ENCODE peak calls at places on chromosomes 5 and 9, in six cellular contexts. C is substantia nigra; S is gastrocnemius medialis; N is stimulated activated CD4-positive, alpha-beta T cell treated with anti-CD3 and anti-CD28 coated beads, Interleukin-2, amount 100 ng/mL, for 48 hours; J is ACHN; G is NCI-H510A treated with DMSO at 0.1 percent for 48 hours. M is an unnamed sample.

GRCh38 chr5:21642321-21642720 is 1210.8 kb downstream of the CDH12 start:
- DNase-seq in C (no peak), S (no peak), N (no peak), J (no peak), G (no peak), M (no peak)

GRCh38 chr9:4152876-4153275 is 147.0 kb downstream of the GLIS3 start:
- DNase-seq in C (no peak), S (no peak), N (no peak), J (no peak), G (no peak), M (no peak)

GRCh38 chr9:110892689-110893088 is 145.6 kb downstream of the LPAR1 start:
- DNase-seq in C (no peak), S (no peak), N (no peak), J (no peak), G (no peak), M (no peak)

GRCh38 chr9:24045150-24045549 is 219.1 kb upstream of the ELAVL2 start:
- DNase-seq in C (no peak), S (no peak), N (no peak), J (no peak), G (no peak), M (no peak)

GRCh38 chr9:94922098-94922607 is 195.7 kb downstream of the AOPEP start:
- DNase-seq in C (no peak), S (peak), N (no peak), J (peak), G (no peak), M (no peak)

GRCh38 chr5:142014911-142015584 is 2.2 kb upstream of the GNPDA1 start:
- DNase-seq in C (no peak), S (no peak), N (peak), J (peak), G (no peak), M (peak)

GRCh38 chr9:17005085-17005484 is 129.8 kb upstream of the CNTLN start:
- DNase-seq in C (no peak), S (peak), N (no peak), J (peak), G (peak), M (no peak)

GRCh38 chr5:56853710-56854109 is 38.4 kb downstream of the MAP3K1 start:
- DNase-seq in C (no peak), S (no peak), N (no peak), J (no peak), G (no peak), M (no peak)

GRCh38 chr5:77623341-77623740 is 15.2 kb downstream of the OTP start:
- DNase-seq in C (no peak), S (no peak), N (no peak), J (no peak), G (no peak), M (no peak)

GRCh38 chr5:138974227-138975063 is 99.3 kb upstream of the LRRTM2 start:
- DNase-seq in C (no peak), S (peak), N (no peak), J (no peak), G (peak), M (no peak)

GRCh38 chr5:54021413-54022155 is 288.8 kb downstream of the ARL15 start:
- DNase-seq in C (no peak), S (no peak), N (no peak), J (no peak), G (no peak), M (no peak)

GRCh38 chr5:160628295-160629006 is 206.8 kb downstream of the PTTG1 start:
- DNase-seq in C (no peak), S (no peak), N (no peak), J (no peak), G (no peak), M (no peak)

GRCh38 chr5:12017037-12017436 is 112.8 kb upstream of the CTNND2 start:
- DNase-seq in C (no peak), S (no peak), N (no peak), J (no peak), G (no peak), M (no peak)

GRCh38 chr5:56321236-56321881 is 88.2 kb upstream of the ANKRD55 start:
- DNase-seq in C (no peak), S (no peak), N (no peak), J (no peak), G (no peak), M (no peak)

GRCh38 chr5:96629774-96630173 is 32.4 kb upstream of the CAST start:
- DNase-seq in C (no peak), S (no peak), N (no peak), J (no peak), G (peak), M (peak)

GRCh38 chr9:127455299-127455992 is 4.1 kb downstream of the LRSAM1 start:
- DNase-seq in C (no peak), S (peak), N (peak), J (peak), G (no peak), M (no peak)